ENCODE peak calls at places on chromosomes 13 and 19, in four cellular contexts. I is esophagus squamous epithelium, Q is PC-9, A is suprapubic skin. M is an unnamed sample.

GRCh38 chr19:54337858-54338230 is 1.1 kb downstream of the LILRA4 start:
- DNase-seq in I (no peak), Q (no peak), A (no peak), M (no peak)

GRCh38 chr19:55578761-55579747 is 1.6 kb downstream of the ZNF579 start:
- DNase-seq in I (no peak), Q (no peak), A (no peak), M (no peak)

GRCh38 chr19:6891761-6892385 is 4.5 kb downstream of the ADGRE1 start:
- DNase-seq in I (no peak), Q (no peak), A (no peak), M (peak; percentile 40)

GRCh38 chr19:58217607-58218391 is 10.9 kb upstream of the ZNF544 start:
- DNase-seq in I (no peak), Q (no peak), A (no peak), M (no peak)

GRCh38 chr13:40366119-40366518 is 300.3 kb downstream of the FOXO1 start:
- DNase-seq in I (no peak), Q (no peak), A (no peak), M (no peak)

GRCh38 chr13:83221813-83222241 is 660.4 kb downstream of the SLITRK1 start:
- DNase-seq in I (no peak), Q (no peak), A (no peak), M (no peak)

GRCh38 chr19:6828306-6828697 is 55.8 kb downstream of the VAV1 start:
- DNase-seq in I (no peak), Q (peak; percentile 84), A (no peak), M (no peak)

GRCh38 chr13:93466502-93467036 is 240.0 kb downstream of the GPC6 start:
- DNase-seq in I (no peak), Q (no peak), A (no peak), M (no peak)

GRCh38 chr13:38530492-38530891 is 156.4 kb upstream of the FREM2 start:
- DNase-seq in I (no peak), Q (no peak), A (no peak), M (peak; percentile 57)

GRCh38 chr19:36436531-36436930 is 18.1 kb upstream of the ZFP82 start:
- DNase-seq in I (no peak), Q (no peak), A (no peak), M (no peak)

GRCh38 chr13:39036212-39036611 is 1.7 kb downstream of the PROSER1 start:
- DNase-seq in I (no peak), Q (no peak), A (no peak), M (no peak)

GRCh38 chr13:23752111-23753001 is 136.8 kb downstream of the MIPEP start:
- DNase-seq in I (no peak), Q (no peak), A (no peak), M (no peak)
- H3K4me1 ChIP-seq in I (peaks cover 29% of the 10 kb centered on the region), Q (no peaks in the 10 kb centered on the region), A (peaks cover 11% of the 10 kb centered on the region), M (no peaks in the 10 kb centered on the region)

GRCh38 chr19:20640023-20640422 is 21.3 kb downstream of the ZNF626 start:
- DNase-seq in I (no peak), Q (no peak), A (no peak), M (no peak)

GRCh38 chr19:20640545-20640944 is 20.8 kb downstream of the ZNF626 start:
- DNase-seq in I (no peak), Q (no peak), A (no peak), M (no peak)
- H3K36me3 ChIP-seq in I (peaks cover 94% of the 10 kb centered on the region), Q (peaks cover 22% of the 10 kb centered on the region), A (peaks cover 77% of the 10 kb centered on the region), M (no peaks in the 10 kb centered on the region)

DNA sequence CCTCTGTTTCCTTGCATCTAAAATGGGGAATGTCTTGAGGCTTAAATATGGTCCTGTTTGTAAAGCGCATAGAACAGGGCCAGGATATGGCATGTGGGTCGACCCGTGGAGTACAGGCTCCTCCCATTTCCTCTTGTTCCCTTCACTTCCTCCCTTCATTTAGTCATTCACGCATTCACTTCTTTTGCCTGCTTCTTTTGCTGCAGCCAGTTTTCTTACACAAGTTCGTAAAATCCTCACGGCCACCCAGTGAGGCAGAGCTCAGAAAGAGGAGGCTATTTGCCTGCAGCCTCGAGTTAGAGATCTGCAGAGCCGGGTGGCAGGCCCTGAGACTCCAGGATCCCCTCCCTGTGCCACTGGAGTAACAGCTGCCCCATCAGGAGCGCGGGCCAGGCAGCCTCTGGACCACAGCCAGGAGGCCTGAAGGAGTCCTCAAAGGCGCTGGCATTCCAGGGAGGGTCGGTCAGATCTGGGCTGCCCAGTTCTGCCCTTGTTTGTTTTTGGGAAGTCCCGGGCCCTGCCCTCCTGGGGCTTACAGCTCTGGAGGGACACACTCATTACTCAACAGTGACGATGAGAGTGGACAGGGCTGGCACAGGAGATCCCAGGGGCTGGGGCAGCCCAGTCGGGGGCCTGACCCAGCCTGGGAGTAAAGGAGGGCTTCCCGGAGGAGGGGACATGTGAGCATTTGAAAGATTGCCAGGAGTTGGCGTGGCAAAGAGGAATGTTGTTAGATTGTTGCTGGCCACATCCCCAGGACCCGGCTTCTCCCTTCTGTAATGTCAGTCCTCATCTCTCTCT is 4.6 kb downstream of the PPP5C start:
- DNase-seq in I (no peak), Q (peak; percentile 79), A (no peak), M (peak; percentile 38)
- H3K4me1 ChIP-seq in I (peaks cover 50% of the 10 kb centered on the region), Q (peaks cover 12% of the 10 kb centered on the region), A (peaks cover 50% of the 10 kb centered on the region), M (peaks cover 20% of the 10 kb centered on the region)

DNA sequence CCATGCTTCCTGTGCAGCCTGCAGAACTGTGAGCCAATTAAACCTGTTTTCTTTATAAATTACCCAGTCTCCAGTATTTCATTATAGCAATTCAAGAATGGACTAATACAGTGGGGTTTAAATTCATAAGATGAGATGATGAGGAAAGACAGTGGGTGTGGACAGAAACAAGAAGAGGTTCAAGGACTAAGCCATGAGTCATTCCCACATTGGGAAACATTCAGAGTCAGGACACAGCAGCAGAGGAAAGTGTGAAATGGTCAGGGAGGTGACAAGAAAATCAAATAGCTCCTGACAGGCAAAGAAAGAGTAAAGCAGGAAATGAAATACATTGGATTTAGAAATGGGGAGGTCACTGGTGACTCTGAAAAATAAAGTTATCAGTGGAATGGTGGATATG is 9.1 kb downstream of the ZNF841 start:
- DNase-seq in I (no peak), Q (no peak), A (no peak), M (no peak)
- H3K36me3 ChIP-seq in I (peaks cover 100% of the 10 kb centered on the region), Q (peaks cover 84% of the 10 kb centered on the region), A (peaks cover 92% of the 10 kb centered on the region), M (peaks cover 43% of the 10 kb centered on the region)

DNA sequence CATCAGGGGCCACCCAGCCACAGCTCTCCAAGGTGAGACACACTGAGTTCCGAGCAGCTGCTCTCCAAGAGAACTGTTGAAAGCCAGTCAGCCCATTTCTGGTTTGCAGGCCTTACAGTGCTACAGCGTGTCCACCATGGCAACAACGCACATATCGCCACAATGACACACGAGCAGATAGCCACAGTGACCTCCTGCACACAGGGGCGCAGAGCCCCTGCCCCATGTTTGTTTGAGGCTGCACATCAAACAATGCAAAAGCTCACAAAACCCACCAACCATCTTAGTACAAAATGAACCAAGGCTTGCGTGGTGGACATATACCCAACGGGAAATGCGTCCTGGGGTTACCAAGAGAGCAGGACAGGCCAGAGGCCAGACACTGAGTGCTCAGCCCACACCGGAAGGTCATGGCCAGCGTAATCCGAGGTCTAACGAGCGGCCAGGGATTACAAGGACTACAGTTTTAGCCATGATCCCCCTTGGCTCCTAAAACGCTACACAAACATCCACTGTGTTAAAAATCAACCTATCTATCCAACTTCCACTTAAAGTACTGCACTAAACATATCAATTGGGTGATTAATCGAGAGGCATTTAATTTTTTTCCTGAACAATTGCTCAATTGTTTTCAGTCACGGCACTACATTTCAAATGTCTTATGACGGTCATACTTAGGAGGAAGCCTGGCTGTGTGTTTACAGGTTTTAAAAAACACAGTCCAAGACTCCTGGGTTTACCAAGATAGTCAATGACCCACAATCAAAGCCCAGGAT is 56.0 kb downstream of the STK24 start:
- DNase-seq in I (no peak), Q (no peak), A (no peak), M (no peak)
- H3K4me1 ChIP-seq in I (peaks cover 55% of the 10 kb centered on the region), Q (peaks cover 2% of the 10 kb centered on the region), A (peaks cover 84% of the 10 kb centered on the region), M (peaks cover 2% of the 10 kb centered on the region)

GRCh38 chr13:50015263-50015662 is at the start of gene KCNRG:
- DNase-seq in I (no peak), Q (no peak), A (no peak), M (no peak)
- H3K36me3 ChIP-seq in I (peaks cover 56% of the 10 kb centered on the region), Q (peaks cover 24% of the 10 kb centered on the region), A (peaks cover 41% of the 10 kb centered on the region), M (peaks cover 29% of the 10 kb centered on the region)

DNA sequence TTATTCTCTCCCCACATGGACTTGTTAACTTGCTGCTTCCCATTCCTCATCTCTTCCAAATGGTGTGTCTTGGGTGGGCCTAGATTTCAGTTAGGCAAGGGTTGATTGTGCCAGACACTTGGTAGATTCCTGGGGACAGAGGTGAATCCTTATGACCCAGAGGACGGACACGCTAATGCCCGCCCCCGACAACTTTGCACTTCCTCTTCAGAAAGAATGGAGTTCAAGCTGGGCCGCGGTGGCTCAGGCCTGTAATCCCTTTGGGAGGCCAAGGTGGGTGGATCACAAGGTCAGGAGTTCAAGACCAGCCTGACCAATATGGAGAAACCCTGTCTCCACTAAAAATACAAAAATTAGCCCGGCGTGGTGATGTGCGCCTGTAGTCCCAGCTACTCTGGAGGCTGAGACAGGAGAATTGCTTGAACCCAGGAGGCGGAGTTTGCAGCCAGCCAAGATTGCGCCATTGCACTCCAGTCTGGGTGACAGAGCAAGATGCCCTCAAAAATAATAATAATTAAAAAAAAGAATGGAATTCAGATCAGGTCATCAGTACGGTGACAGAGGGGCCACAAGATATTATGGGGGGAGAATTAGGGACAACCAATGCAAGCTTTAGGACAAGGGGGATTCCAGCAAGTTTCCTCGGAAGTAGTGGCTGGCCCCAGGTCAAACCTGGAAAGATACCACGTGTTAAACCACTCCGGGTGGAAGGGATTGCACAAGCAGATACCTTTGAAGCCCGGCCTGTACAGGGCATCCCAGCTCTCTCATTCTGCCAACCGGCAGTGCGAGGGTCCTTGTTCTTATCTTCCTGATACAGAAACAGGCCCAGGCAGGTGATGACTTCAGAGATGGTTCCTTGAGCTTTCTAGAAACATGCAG is 2.7 kb downstream of the MYO9B start:
- DNase-seq in I (no peak), Q (no peak), A (no peak), M (no peak)
- H3K4me1 ChIP-seq in I (peaks cover 56% of the 10 kb centered on the region), Q (peaks cover 49% of the 10 kb centered on the region), A (peaks cover 60% of the 10 kb centered on the region), M (peaks cover 7% of the 10 kb centered on the region)

GRCh38 chr19:10640361-10640760 is 13.8 kb upstream of the ILF3 start:
- DNase-seq in I (no peak), Q (no peak), A (no peak), M (no peak)
- H3K36me3 ChIP-seq in I (peaks cover 92% of the 10 kb centered on the region), Q (peaks cover 9% of the 10 kb centered on the region), A (peaks cover 78% of the 10 kb centered on the region), M (peaks cover 7% of the 10 kb centered on the region)

GRCh38 chr13:30551194-30551593 is 66.5 kb upstream of the USPL1 start:
- DNase-seq in I (no peak), Q (no peak), A (no peak), M (peak; percentile 56)

DNA sequence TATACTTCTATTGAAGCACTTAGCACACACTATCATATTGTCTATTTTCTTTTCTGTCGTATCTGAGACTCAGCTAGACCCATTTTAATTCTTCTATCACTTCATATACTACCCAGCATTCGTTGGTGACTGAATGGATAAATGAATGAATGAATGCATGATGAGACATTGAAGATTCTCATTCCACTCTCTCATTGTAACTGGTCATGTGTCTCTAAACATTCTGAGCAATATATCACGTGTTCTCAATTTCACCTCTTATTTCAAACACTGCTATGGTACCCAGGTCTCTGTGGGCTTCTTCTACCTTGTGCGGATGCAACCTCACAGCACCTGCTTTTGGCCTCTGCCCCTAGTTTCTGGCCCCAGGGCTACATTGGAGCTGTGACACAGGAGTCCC is 65.2 kb upstream of the USPL1 start:
- DNase-seq in I (no peak), Q (no peak), A (no peak), M (no peak)
- H3K4me1 ChIP-seq in I (no peaks in the 10 kb centered on the region), Q (peaks cover 5% of the 10 kb centered on the region), A (no peaks in the 10 kb centered on the region), M (no peaks in the 10 kb centered on the region)